ENCODE peak calls at places on chromosomes 11 and 22, in five cellular contexts. F is progenitor cell of endocrine pancreas, J is WERI-Rb-1, Y is cardiac fibroblast, P is nephron progenitor cell. C is an unnamed sample.

GRCh38 chr11:62546244-62546936 is at the start of gene AHNAK:
- DNase-seq in F (peak), J (peak), Y (peak), P (peak), C (peak)

GRCh38 chr11:114354076-114354475 is 46.2 kb downstream of the C11orf71 start:
- DNase-seq in F (no peak), J (no peak), Y (peak), P (no peak), C (no peak)

GRCh38 chr22:20509344-20510047 is 2.1 kb downstream of the MED15 start:
- DNase-seq in F (no peak), J (no peak), Y (peak), P (no peak), C (no peak)

GRCh38 chr22:28075260-28075981 is 156.4 kb upstream of the PITPNB start:
- DNase-seq in F (no peak), J (peak), Y (peak), P (no peak), C (no peak)

GRCh38 chr11:12524865-12525264 is 147.5 kb downstream of the PARVA start:
- DNase-seq in F (no peak), J (no peak), Y (no peak), P (no peak), C (no peak)

GRCh38 chr22:44710474-44711235 is 8.7 kb downstream of the PRR5 start:
- DNase-seq in F (no peak), J (no peak), Y (no peak), P (no peak), C (no peak)

GRCh38 chr11:5204787-5205186 is 4.3 kb upstream of the OR51V1 start:
- DNase-seq in F (no peak), J (peak), Y (peak), P (no peak), C (no peak)

GRCh38 chr22:43207849-43208702 is 21.1 kb upstream of the TTLL12 start:
- DNase-seq in F (no peak), J (no peak), Y (no peak), P (no peak), C (no peak)

GRCh38 chr22:45101828-45102227 is 61.9 kb upstream of the NUP50 start:
- DNase-seq in F (no peak), J (peak), Y (peak), P (peak), C (peak)

GRCh38 chr11:115580927-115581680 is 76.9 kb upstream of the CADM1 start:
- DNase-seq in F (no peak), J (peak), Y (no peak), P (peak), C (peak)

GRCh38 chr11:47550288-47551052 is 2.5 kb downstream of the CELF1 start:
- DNase-seq in F (no peak), J (no peak), Y (peak), P (no peak), C (no peak)

GRCh38 chr11:47551086-47551485 is 1.8 kb downstream of the CELF1 start:
- DNase-seq in F (no peak), J (no peak), Y (peak), P (no peak), C (no peak)

GRCh38 chr11:47552086-47552580 is 799 bp downstream of the CELF1 start:
- DNase-seq in F (peak), J (peak), Y (peak), P (peak), C (peak)

GRCh38 chr11:47552581-47553416 is at the start of gene CELF1:
- DNase-seq in F (peak), J (peak), Y (peak), P (peak), C (peak)

DNA sequence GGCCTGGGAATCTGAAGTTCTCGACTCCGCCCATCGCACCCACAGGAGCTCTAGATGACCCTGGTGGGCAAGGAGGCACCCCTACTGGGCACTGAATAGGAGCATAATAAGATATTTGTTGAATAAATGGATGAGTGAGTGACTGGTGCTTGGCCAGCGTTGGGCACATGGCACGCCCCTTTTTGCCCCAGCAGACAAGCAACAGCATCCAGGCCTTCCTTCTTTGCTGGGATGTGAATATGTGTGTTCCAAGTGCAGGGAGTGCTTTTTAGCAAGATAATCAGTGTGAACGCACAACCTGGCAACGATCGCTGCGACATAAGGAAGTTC is 450 bp upstream of the CELF1 start:
- DNase-seq in F (no peak), J (no peak), Y (no peak), P (no peak), C (no peak)
- TF ChIP-seq CTCF in F (no peak), J (no peak), Y (no peak), P (no peak), C (peak)

GRCh38 chr22:31211504-31211861 is 615 bp upstream of the LIMK2 start:
- DNase-seq in F (no peak), J (peak), Y (no peak), P (no peak), C (no peak)
- TF ChIP-seq CTCF in F (no peak), J (no peak), Y (no peak), P (no peak), C (no peak)

GRCh38 chr11:30049214-30049613 is 32.4 kb upstream of the KCNA4 start:
- DNase-seq in F (no peak), J (no peak), Y (no peak), P (no peak), C (no peak)
- TF ChIP-seq CTCF in F (no peak), J (no peak), Y (no peak), P (no peak), C (no peak)

GRCh38 chr11:16879690-16880089 is 134.5 kb downstream of the PLEKHA7 start:
- DNase-seq in F (no peak), J (no peak), Y (no peak), P (no peak), C (no peak)

GRCh38 chr11:16880184-16880583 is 134.0 kb downstream of the PLEKHA7 start:
- DNase-seq in F (no peak), J (no peak), Y (no peak), P (no peak), C (no peak)

GRCh38 chr11:16881766-16882165 is 132.4 kb downstream of the PLEKHA7 start:
- DNase-seq in F (no peak), J (no peak), Y (no peak), P (no peak), C (no peak)

GRCh38 chr11:16883179-16883578 is 131.0 kb downstream of the PLEKHA7 start:
- DNase-seq in F (no peak), J (no peak), Y (peak), P (no peak), C (no peak)

DNA sequence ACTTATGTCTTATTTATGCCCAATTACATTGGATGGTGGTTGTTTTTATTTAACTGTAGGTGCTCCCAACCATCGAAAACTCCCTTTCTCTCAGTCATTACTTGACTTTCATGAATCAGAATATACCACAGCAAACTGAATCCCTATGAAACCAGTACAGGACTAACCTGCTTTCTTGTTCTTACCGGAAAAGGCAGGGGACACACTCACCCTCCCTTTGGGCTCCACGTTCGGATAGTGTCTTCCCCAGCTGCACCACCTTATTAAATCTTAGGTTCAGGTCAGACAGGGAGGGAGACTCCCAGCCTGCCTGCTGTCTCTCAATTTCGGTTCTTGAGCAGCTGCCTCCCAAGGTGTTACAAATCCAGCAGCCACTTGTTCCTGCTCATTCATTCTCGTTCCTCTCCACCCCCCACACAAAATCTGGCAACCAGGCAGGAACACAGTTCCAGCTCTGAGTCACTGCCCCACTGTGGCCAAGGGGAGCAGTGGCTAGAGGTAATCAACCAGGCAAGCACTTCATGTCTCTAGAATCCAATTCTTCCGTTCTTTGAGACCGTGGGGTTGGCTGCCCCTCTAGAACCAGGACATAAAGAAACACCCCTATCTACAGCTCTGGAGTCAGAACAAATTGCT is 133.0 kb downstream of the PLEKHA7 start:
- DNase-seq in F (no peak), J (peak), Y (peak), P (peak), C (no peak)
- TF ChIP-seq CTCF in F (peak), J (peak), Y (peak), P (no peak), C (no peak)

GRCh38 chr22:36333632-36334031 is 54.1 kb downstream of the MYH9 start:
- DNase-seq in F (no peak), J (no peak), Y (no peak), P (no peak), C (no peak)

GRCh38 chr22:36335621-36336020 is 52.1 kb downstream of the MYH9 start:
- DNase-seq in F (no peak), J (no peak), Y (no peak), P (no peak), C (no peak)

GRCh38 chr22:36334838-36335603 is 52.7 kb downstream of the MYH9 start:
- DNase-seq in F (no peak), J (no peak), Y (peak), P (no peak), C (no peak)

GRCh38 chr22:36332623-36333331 is 55.0 kb downstream of the MYH9 start:
- DNase-seq in F (no peak), J (no peak), Y (peak), P (peak), C (no peak)

GRCh38 chr22:36334081-36334831 is 53.5 kb downstream of the MYH9 start:
- DNase-seq in F (no peak), J (no peak), Y (no peak), P (no peak), C (no peak)
- TF ChIP-seq CTCF in F (no peak), J (peak), Y (peak), P (no peak), C (no peak)